ENCODE peak calls at places on chromosomes 11 and 22, in four cellular contexts. Z is GM12878, W is SK-N-SH, J is K562. P is an unnamed sample.

GRCh38 chr11:26847459-26847858 is 125.6 kb upstream of the SLC5A12 start:
- DNase-seq in Z (no peak), W (no peak), J (no peak), P (no peak)

GRCh38 chr11:4063348-4063747 is 31.3 kb upstream of the RRM1 start:
- DNase-seq in Z (no peak), J (no peak), W (no peak), P (no peak)

GRCh38 chr22:35521358-35522264 is 19.0 kb upstream of the RASD2 start:
- DNase-seq in W (no peak), J (peak; percentile 56), Z (no peak), P (no peak)

GRCh38 chr11:94184362-94184761 is 55.7 kb downstream of the PANX1 start:
- DNase-seq in J (no peak), Z (no peak), W (no peak), P (no peak)

GRCh38 chr22:35380537-35381423 is at the start of gene HMOX1:
- DNase-seq in J (no peak), Z (no peak), W (peak; percentile 92), P (peak; percentile 73)

GRCh38 chr11:115333106-115333505 is 171.1 kb downstream of the CADM1 start:
- DNase-seq in Z (no peak), J (no peak), W (no peak), P (no peak)

GRCh38 chr11:134126197-134126822 is 57.4 kb downstream of the JAM3 start:
- DNase-seq in J (no peak), W (peak; percentile 50), Z (no peak), P (no peak)

GRCh38 chr22:47376901-47377520 is 614.6 kb downstream of the TBC1D22A start:
- DNase-seq in W (no peak), J (no peak), Z (no peak), P (no peak)

GRCh38 chr22:43381693-43382092 is 30.1 kb upstream of the MPPED1 start:
- DNase-seq in W (no peak), Z (no peak), J (no peak), P (no peak)

GRCh38 chr11:2928605-2929510 is at the start of gene PHLDA2:
- DNase-seq in J (peak; percentile 75), W (peak; percentile 74), Z (no peak), P (no peak)

GRCh38 chr11:44755553-44756505 is 29.1 kb downstream of the TSPAN18 start:
- DNase-seq in Z (no peak), J (no peak), W (peak; percentile 42), P (no peak)

GRCh38 chr11:116963813-116964212 is 126.4 kb upstream of the APOA1 start:
- DNase-seq in Z (no peak), W (no peak), J (no peak), P (no peak)

GRCh38 chr11:35334385-35335090 is 84.8 kb downstream of the SLC1A2 start:
- DNase-seq in W (no peak), Z (peak; percentile 64), J (no peak), P (no peak)

GRCh38 chr11:9765320-9766101 is 101.6 kb downstream of the SWAP70 start:
- DNase-seq in J (no peak), Z (no peak), W (no peak), P (peak; percentile 92)

GRCh38 chr11:84212467-84213390 is 926.6 kb upstream of the CCDC90B start:
- DNase-seq in Z (no peak), J (no peak), W (no peak), P (peak; percentile 27)

GRCh38 chr22:35510481-35510934 is 30.1 kb upstream of the RASD2 start:
- DNase-seq in J (no peak), W (no peak), Z (no peak), P (no peak)

GRCh38 chr22:17281026-17281809 is 62.0 kb upstream of the ADA2 start:
- DNase-seq in J (no peak), Z (no peak), W (no peak), P (no peak)

GRCh38 chr22:20782601-20783299 is 8.8 kb downstream of the SERPIND1 start:
- DNase-seq in Z (no peak), J (no peak), W (no peak), P (no peak)

GRCh38 chr11:127843483-127844396 is 743.6 kb downstream of the ETS1 start:
- DNase-seq in W (peak; percentile 68), Z (no peak), J (peak; percentile 24), P (peak; percentile 7)

DNA sequence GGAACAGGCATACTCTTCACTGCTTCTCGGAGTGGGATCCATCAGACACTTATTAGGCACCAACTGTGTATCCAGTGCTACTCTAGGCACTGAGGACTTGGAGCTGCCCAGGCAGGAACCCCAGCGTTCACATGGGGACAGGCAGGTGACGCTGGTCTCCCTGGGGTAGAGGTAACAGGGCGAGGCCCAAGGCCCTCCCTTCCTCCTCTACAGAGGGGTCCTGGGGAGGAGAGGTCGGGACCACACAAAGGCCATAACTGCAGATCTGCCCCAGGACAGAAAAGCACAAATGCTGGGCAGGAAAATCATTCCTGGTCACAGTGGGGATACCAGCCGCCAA is 262.2 kb downstream of the BRD1 start:
- DNase-seq in W (no peak), Z (no peak), J (no peak), P (no peak)
- TF ChIP-seq SIN3A in W (no peak), Z (no peak), J (no peak), P (no peak)

DNA sequence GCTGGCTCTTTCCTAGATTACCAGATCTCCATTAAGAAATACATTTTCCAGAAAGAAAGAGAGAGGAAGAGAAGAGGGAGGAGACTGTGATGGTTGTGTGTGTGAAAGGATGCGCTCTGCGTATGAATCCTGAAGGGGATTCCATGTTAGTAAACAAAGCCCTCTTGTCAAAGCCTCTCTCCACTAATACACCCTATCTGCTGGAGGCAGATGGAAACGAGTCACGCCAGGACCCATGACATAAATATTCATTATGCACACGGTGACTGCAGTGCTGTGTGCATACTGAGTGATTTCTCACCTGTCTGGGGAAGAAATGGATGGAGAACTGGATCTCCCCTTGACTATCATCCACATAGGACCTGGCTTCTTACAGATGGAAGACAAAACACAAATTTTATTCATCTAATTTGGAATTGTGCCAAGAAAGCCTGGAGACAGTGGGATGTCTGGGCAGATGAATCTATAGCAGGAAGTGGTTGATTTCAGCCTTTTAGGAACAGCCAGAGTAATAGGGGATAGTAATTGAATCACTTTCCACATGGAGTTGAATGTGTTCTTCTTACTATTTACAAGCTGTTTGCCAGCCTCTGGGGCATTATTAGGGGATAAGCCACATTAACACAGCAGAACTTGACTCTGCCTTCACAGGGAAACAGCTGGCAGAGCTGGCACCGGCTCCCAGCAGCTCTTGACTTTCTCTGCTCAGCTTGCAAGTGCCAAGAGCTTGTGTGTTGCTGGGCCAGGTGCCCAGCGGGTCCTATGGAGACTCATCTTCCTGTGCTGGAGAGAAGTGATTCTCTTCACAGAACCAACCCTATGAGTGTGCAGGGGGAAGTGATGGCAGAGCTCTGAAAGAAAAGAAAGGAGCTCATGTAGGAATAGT is 9.0 kb downstream of the MTNR1B start:
- DNase-seq in Z (no peak), W (peak; percentile 78), J (peak; percentile 24), P (no peak)
- TF ChIP-seq SMC3 in Z (no peak), W (no peak), J (no peak), P (no peak)

DNA sequence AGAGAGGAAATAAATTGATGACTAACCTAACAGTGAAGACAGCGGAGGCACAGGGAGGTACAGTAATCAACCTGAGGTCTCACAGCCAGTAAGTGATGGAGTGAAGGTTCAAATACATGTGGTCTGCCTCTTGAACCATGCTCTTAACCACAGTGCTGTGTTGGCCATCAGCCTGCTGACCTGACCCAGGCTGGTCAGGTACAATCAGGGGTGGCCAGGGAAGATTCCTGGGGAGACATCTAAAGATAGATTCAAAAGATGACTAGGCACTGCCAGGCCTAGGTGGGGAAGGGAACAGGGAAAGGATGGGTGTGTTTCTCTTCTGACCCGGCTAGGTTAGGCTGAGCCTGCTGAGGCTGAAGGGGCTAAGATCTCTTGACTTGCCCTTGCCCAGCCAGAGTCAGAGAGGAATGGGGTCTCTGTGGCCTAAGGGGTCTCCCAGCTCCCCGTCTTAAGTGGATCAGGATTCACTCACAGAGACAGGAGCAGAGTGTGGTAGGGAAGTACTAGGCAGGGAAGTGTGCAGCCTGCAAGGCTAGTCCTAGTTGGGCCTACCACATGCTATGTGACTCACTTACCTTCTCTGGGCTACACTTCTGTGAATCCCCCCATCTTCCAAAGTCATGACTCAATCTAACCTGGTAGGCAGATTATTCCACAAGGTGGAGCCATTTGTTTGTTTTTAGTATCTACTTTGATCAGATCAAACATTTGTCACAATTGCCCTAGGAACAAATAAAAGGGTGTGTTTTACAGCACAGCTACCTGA is 10.4 kb upstream of the SREBF2 start:
- DNase-seq in W (peak; percentile 45), J (peak; percentile 35), Z (peak; percentile 47), P (peak; percentile 62)
- TF ChIP-seq SIN3A in W (no peak), J (no peak), Z (no peak), P (no peak)

GRCh38 chr11:113603277-113604059 is 102.6 kb downstream of the TMPRSS5 start:
- DNase-seq in J (no peak), W (no peak), Z (no peak), P (no peak)
- TF ChIP-seq SMC3 in J (no peak), W (no peak), Z (no peak), P (no peak)

DNA sequence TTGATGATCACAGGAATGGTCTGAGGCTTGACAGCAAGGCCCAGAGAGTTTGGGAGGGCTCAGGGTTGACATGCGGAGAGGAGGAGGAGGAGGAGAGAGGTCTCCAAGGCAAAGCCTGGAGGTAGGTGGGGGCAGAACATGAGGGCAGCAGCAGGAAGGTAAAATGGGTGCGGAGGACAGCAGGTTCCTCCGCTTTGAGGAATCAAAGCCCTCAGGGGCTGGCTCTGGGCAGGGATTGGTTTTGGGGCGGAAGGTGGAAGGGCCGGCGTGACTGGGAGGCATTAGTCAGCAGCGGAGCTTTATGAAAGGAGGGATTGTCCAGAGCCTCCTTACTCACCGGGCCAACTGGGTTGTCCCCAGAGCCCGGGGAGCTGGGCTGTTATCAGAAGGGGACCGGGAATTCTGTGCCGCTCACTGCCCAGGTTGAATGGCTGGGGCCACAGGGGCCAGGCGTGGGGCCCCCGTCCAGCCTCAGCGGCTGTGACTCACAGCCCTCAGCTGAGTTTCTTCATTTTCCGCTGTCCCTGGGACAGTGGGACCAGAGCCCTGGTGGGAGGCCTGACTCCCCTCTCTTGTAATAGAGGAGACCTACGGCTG is 36.2 kb downstream of the LIF start:
- DNase-seq in W (peak; percentile 15), Z (no peak), J (no peak), P (peak; percentile 89)
- TF ChIP-seq SIN3A in W (no peak), Z (no peak), J (no peak), P (no peak)

DNA sequence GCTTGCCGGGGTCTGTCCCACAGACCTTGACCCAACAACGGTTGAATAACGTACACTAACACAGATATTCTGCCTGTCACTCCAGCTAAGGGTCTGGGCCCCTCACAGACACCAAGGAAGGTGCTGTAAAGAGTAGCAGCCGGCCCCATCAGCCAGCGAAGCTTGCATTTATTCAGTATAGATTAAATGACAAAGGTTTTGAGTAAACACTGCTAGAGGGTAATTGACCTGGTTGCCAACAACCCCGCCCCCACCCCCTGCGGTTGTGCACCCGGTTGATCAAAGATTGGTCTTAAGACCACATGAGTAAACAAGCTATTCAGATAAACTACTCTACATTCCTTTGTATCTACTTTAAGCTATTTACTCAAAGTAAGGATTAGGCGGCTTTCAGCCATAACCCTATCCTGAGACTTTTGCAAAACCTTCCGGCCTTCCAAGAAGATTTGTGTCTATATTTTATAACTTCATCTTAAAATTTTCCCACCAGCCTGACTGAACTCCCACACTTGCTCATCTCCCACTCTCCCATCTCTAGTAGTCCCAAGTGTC is 4.8 kb upstream of the CKAP5 start:
- DNase-seq in Z (no peak), W (no peak), J (no peak), P (no peak)
- TF ChIP-seq SMC3 in Z (no peak), W (no peak), J (no peak), P (no peak)

DNA sequence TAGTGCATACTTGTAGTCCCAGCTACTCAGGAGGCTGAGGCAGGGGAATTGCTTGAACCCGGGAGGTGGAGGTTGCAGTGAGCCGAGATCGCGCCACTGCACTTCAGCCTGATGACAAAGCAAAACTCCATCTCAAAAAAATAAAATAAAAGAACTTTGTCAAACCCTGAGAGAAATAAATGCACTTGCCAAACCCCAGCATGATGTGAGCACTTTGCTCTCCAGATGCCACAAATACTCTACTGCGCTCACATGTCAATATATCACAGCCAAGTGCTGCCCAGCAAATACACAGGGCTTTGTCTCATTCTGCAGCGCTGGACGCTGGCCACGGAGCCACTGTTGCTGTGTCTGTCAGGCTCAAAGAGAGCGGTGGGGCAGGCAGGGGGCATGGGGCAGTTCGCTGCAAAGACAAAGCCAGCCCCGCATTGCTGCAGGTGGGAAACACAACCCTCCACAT is 45.1 kb downstream of the AHNAK start:
- DNase-seq in J (no peak), Z (no peak), W (no peak), P (peak; percentile 72)
- TF ChIP-seq SIN3A in J (no peak), Z (no peak), W (no peak), P (no peak)